ENCODE peak calls at places on chromosomes 13 and 19, in four cellular contexts. A is endodermal cell, L is nucleus accumbens, V is T-helper 1 cell. G is an unnamed sample.

GRCh38 chr19:39971380-39971841 is 446 bp downstream of the PSMC4 start:
- DNase-seq in A (no peak), L (no peak), V (no peak), G (no peak)

GRCh38 chr13:23905766-23906165 is 8.5 kb upstream of the C1QTNF9B start:
- DNase-seq in A (no peak), L (no peak), V (no peak), G (no peak)

GRCh38 chr19:7196721-7197168 is 97.5 kb downstream of the INSR start:
- DNase-seq in A (no peak), L (no peak), V (no peak), G (no peak)

GRCh38 chr13:49893591-49893990 is 42.5 kb downstream of the SPRYD7 start:
- DNase-seq in A (no peak), L (no peak), V (no peak), G (no peak)

GRCh38 chr19:46133101-46133627 is 8.7 kb upstream of the IGFL3 start:
- DNase-seq in A (peak; percentile 89), L (no peak), V (no peak), G (peak; percentile 91)

GRCh38 chr19:19214892-19215291 is 3.1 kb downstream of the NCAN start:
- DNase-seq in A (peak; percentile 98), L (no peak), V (no peak), G (no peak)

GRCh38 chr13:105847532-105848295 is 687.7 kb downstream of the EFNB2 start:
- DNase-seq in A (no peak), L (no peak), V (no peak), G (peak; percentile 89)

GRCh38 chr13:113921763-113922162 is 52.1 kb downstream of the C13orf46 start:
- DNase-seq in A (no peak), L (no peak), V (no peak), G (no peak)

GRCh38 chr13:108155185-108156106 is 59.9 kb downstream of the LIG4 start:
- DNase-seq in A (peak; percentile 83), L (peak; percentile 1), V (peak; percentile 19), G (peak; percentile 50)

GRCh38 chr19:2053601-2054389 is 2.8 kb upstream of the MKNK2 start:
- DNase-seq in A (no peak), L (no peak), V (no peak), G (no peak)

GRCh38 chr19:44777715-44778347 is at the start of gene CBLC:
- DNase-seq in A (peak; percentile 98), L (no peak), V (no peak), G (no peak)

GRCh38 chr19:28296506-28296905 is 916.4 kb downstream of the UQCRFS1 start:
- DNase-seq in A (no peak), L (no peak), V (no peak), G (no peak)

GRCh38 chr19:55579766-55580621 is 654 bp downstream of the ZNF579 start:
- DNase-seq in A (peak; percentile 74), L (no peak), V (no peak), G (peak; percentile 42)